ENCODE peak calls at places on chromosomes 13 and 19, in five cellular contexts. Q, F, H, J and R are unnamed samples.

GRCh38 chr13:76980075-76980718 is 11.7 kb upstream of the CLN5 start:
- DNase-seq in Q (peak), F (peak), H (peak), J (peak), R (peak)

GRCh38 chr19:4851551-4852290 is 15.7 kb downstream of the PLIN3 start:
- DNase-seq in Q (peak), F (peak), H (peak), J (peak), R (peak)

GRCh38 chr13:29676535-29676934 is 81.0 kb upstream of the SLC7A1 start:
- DNase-seq in Q (no peak), F (no peak), H (peak), J (no peak), R (no peak)

GRCh38 chr19:4692275-4693077 is 22.3 kb upstream of the MYDGF start:
- DNase-seq in Q (no peak), F (no peak), H (no peak), J (no peak), R (no peak)

GRCh38 chr13:51520524-51520923 is 63.7 kb upstream of the WDFY2 start:
- DNase-seq in Q (no peak), F (no peak), H (peak), J (no peak), R (no peak)

GRCh38 chr13:19959141-19959830 is 759 bp downstream of the ZMYM2 start:
- DNase-seq in Q (peak), F (peak), H (peak), J (peak), R (peak)

GRCh38 chr19:46901701-46902401 is 41.1 kb downstream of the ARHGAP35 start:
- DNase-seq in Q (no peak), F (no peak), H (no peak), J (no peak), R (no peak)

GRCh38 chr13:94556646-94557045 is 39.3 kb downstream of the TGDS start:
- DNase-seq in Q (no peak), F (no peak), H (peak), J (no peak), R (no peak)

GRCh38 chr13:19153782-19154450 is 27.7 kb downstream of the TUBA3C start:
- DNase-seq in Q (no peak), F (no peak), H (no peak), J (no peak), R (no peak)

GRCh38 chr13:25112856-25113255 is 16.9 kb downstream of the PABPC3 start:
- DNase-seq in Q (no peak), F (no peak), H (no peak), J (no peak), R (no peak)

GRCh38 chr19:47094557-47095517 is 18.7 kb downstream of the ZC3H4 start:
- DNase-seq in Q (peak), F (peak), H (no peak), J (no peak), R (no peak)

GRCh38 chr19:5557691-5558090 is 10.1 kb downstream of the TINCR start:
- DNase-seq in Q (no peak), F (no peak), H (no peak), J (no peak), R (no peak)

GRCh38 chr13:106373304-106373988 is 162.0 kb downstream of the EFNB2 start:
- DNase-seq in Q (no peak), F (no peak), H (peak), J (no peak), R (no peak)

GRCh38 chr19:28291874-28292273 is 921.1 kb downstream of the UQCRFS1 start:
- DNase-seq in Q (no peak), F (peak), H (no peak), J (no peak), R (no peak)

GRCh38 chr13:27482996-27483395 is 32.6 kb upstream of the MTIF3 start:
- DNase-seq in Q (no peak), F (no peak), H (no peak), J (peak), R (no peak)

GRCh38 chr19:53333071-53333465 is 481 bp upstream of the ZNF845 start:
- DNase-seq in Q (peak), F (peak), H (no peak), J (no peak), R (peak)

GRCh38 chr13:98222081-98222554 is 45.0 kb upstream of the RNF113B start:
- DNase-seq in Q (no peak), F (peak), H (peak), J (no peak), R (no peak)

GRCh38 chr19:44785993-44786392 is 8.3 kb downstream of the CBLC start:
- DNase-seq in Q (no peak), F (no peak), H (no peak), J (no peak), R (no peak)

GRCh38 chr19:44783545-44783944 is 5.9 kb downstream of the CBLC start:
- DNase-seq in Q (no peak), F (no peak), H (no peak), J (no peak), R (no peak)

GRCh38 chr19:44779150-44779549 is 1.5 kb downstream of the CBLC start:
- DNase-seq in Q (no peak), F (no peak), H (no peak), J (no peak), R (no peak)

GRCh38 chr19:44785271-44785670 is 7.6 kb downstream of the CBLC start:
- DNase-seq in Q (no peak), F (no peak), H (no peak), J (no peak), R (no peak)

DNA sequence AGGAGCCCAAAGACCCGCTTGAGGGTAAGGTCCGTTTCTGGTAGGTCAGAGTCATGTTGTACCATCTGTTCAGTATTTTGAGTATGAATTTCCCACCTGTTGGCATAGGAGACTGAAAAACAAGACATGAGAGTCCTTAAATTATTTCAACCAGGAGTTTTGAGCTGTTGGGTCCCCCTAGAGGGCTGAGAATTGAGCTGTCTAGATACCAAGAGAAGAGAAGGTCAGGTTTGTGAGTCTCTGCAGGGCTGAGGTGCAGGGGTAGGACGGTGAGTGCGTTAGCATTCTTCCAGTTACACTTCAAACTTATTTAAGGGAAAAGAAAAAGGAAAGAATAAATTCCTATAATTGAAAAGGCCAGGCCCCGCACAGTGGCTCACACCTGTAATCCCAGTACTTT is 5.0 kb downstream of the CBLC start:
- DNase-seq in Q (no peak), F (no peak), H (no peak), J (no peak), R (no peak)
- TF ChIP-seq CTCF in Q (no peak), F (peak), H (no peak), J (no peak), R (no peak)

GRCh38 chr13:66111628-66112027 is 1118.5 kb downstream of the PCDH9 start:
- DNase-seq in Q (no peak), F (peak), H (no peak), J (no peak), R (no peak)

GRCh38 chr13:66117573-66117972 is 1112.6 kb downstream of the PCDH9 start:
- DNase-seq in Q (no peak), F (no peak), H (no peak), J (no peak), R (no peak)

GRCh38 chr13:66114127-66114526 is 1116.0 kb downstream of the PCDH9 start:
- DNase-seq in Q (no peak), F (no peak), H (no peak), J (no peak), R (no peak)
- H3K4me3 ChIP-seq in Q (no peak), F (no peak), H (no peak), J (no peak), R (no peak)

DNA sequence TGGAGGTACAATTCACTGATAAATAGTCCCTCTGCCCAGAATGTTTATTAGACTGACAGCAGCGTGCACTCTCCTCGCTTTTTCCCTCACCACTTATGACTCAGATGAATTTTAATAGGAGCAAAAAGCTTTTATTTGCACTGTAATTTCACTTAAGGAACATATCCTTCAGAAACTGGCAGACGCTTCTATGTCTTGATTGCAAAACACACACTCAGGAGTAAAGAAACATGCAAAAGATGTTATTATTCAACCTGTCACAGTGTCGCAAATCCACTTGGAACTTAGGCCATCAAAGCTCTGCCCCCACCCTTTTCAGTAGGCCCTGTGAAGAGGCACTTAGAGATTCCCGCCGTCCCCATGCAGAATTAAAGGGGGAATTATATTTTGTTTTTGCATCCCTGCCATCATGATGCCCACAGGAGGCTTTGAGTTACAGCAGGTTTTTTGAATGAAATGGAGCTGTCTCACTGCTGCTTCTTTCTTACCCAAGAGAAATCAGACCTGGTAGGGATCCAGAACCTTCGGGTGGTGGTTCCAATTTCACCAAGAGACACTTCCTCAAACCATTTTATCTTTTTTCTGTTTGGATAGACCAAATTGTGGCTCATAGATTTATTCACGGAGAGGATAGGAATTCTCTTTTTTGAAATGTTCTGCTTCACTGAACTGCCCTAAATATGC is 74.5 kb downstream of the GGACT start:
- DNase-seq in Q (no peak), F (peak), H (peak), J (no peak), R (no peak)
- H3K27ac ChIP-seq in Q (no peak), F (no peak), H (no peak), J (no peak), R (peak)

GRCh38 chr19:35851213-35852028 is 883 bp downstream of the NPHS1 start:
- DNase-seq in Q (no peak), F (peak), H (no peak), J (no peak), R (no peak)
- TF ChIP-seq CTCF in Q (no peak), F (peak), H (peak), J (no peak), R (no peak)

GRCh38 chr13:41017744-41018582 is 1.2 kb downstream of the ELF1 start:
- DNase-seq in Q (no peak), F (no peak), H (no peak), J (no peak), R (no peak)
- H3K4me3 ChIP-seq in Q (peak), F (peak), H (no peak), J (peak), R (peak)

DNA sequence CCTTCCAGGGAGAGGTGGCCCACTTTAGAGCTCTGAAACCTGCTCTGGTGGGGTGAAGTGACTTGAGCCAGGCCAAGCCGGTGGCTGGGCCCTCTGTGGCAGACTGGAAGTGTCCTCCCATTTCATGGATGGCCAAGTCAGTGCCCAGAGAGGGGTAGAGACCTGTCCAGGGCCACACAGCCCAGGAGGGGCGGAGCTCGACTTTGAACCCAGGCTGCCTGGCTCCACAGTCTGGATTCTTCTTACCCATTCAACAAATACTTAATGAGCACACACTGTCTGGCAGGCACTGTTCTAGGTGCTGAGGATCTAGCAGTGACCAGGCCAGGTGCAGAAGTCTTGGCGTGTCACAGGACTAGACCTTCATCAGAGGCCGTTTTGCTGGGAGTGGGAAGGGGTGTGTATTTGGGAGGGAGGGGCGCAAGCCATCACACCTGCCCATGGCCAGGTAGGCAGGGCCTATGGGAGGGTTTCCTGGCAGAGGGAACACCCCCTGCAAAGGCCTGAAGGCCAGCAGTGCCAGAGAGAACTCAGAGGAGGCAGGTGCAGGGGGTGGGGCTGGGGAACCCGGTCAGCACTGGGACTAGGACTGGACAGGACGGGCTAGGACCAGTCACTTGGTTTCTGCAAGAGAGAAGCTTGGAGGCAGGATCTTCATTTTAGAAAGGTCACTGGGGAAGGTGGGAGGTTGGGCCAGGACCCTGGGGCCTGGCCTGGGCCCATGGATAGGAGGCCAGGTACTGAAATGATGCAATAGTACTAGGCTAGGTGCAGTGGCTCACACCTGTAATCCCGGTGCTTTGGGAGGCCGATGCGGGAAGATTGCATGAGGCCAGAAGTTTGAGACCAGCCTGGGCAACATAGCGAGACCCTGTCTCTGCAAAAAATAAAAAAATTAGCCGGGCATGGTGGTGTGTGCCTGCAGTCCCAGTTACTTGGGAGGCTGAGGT is 31.8 kb downstream of the DNM2 start:
- DNase-seq in Q (no peak), F (no peak), H (no peak), J (no peak), R (no peak)
- H3K27ac ChIP-seq in Q (peak), F (no peak), H (peak), J (no peak), R (peak)

DNA sequence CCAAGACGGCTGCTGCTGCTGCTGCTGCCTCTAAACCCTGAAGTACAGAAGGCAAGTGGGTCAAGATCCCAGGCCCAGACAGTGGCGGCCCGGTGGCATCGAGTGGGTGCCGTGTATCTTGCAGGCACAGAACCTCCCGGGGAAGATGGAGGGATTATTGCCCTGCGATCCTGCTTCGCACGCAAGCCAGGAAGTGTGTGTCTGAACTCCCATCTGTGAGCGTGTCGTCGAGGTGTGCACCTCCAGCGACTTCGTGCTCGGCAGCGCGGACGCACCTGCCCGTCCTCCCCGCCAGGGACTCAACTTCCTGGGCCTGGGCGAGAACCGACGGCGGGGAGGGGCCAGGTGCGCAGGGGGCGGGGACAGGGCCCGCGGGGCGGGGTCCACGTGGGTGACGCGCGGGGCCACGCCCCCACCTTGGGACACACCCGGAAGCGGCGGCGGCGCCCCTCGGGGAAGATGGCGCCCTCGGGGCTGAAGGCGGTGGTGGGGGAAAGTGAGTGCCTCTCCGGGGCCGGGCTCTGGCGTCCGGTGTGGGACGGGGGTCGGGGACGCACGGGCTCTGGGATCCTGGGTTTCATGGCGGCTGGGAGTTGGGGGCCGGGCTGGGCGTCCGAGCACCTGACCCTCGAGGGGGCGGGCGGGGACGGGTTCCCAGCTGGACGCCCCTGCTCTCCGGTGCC is at the start of gene STXBP2:
- DNase-seq in Q (peak), F (peak), H (peak), J (peak), R (peak)
- TF ChIP-seq CTCF in Q (no peak), F (peak), H (no peak), J (peak), R (no peak)

DNA sequence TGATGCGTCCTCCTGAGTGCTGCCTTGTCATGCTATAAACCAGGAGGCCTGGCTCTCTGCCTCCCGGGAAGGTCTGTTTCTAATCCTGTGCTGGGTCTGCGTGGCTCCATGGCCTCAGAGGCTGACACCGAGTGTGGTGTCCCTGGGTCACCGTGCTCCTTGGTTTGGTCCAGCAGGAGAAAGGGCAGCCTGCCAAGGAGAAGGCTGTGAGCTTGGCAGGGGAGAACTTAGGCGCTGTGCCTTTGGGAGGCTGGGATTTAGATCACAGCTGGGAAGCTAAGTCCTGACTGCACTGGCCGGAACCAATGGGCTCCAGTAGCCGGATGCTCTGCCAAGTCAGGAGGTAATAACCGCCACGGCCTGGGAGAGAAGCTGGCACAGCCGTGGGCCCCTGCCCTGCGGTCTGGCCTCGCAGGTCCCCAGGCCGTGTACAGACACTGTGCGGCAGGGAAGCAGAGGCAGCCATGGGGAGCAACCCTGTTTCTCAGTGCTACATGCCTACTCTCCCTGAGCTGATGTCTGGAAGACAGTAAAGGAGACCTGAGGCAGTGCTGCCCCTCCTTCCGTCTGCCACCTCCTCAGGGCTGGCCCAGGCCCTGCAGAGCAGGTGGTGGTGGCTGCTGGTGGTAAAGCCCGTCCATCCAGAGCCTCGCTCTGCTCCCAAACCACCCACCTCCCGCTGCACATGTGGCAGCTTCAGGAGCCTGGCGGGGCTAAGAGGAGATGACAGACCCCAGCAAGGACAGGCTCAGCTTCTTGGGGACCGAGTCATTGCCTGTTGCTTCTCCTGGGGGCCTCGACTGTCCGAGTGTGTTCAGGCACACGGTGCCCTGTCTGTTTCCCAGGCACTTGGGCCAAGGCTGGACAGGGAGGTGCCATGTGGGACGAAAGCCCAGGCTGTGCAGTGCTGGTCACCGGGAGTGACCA is 44.9 kb downstream of the C13orf46 start:
- DNase-seq in Q (peak), F (peak), H (peak), J (no peak), R (peak)
- H3K4me3 ChIP-seq in Q (peak), F (no peak), H (no peak), J (no peak), R (no peak)

GRCh38 chr19:13092608-13093260 is 9.9 kb downstream of the LYL1 start:
- DNase-seq in Q (no peak), F (no peak), H (no peak), J (no peak), R (no peak)

GRCh38 chr19:13095393-13095784 is 7.3 kb downstream of the LYL1 start:
- DNase-seq in Q (no peak), F (peak), H (no peak), J (peak), R (no peak)

GRCh38 chr19:13094771-13095392 is 7.8 kb downstream of the LYL1 start:
- DNase-seq in Q (no peak), F (peak), H (no peak), J (no peak), R (no peak)

GRCh38 chr19:13093407-13094284 is 9.0 kb downstream of the LYL1 start:
- DNase-seq in Q (peak), F (peak), H (peak), J (peak), R (peak)

DNA sequence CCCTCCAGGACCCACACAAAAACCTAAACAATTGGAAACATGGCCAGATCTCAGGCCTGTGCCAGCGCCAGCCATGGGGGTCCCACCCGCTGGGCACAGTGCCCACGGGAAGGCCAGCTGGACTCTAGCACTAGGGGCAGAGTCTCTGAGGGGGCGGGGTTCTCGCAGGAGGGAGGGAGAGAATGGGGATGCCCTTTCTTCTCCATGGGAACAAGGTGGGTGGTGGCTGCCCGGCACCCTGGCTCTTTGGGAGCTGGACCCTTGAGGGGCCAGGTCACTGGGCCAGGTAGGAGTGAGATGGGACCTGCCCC is 8.4 kb downstream of the LYL1 start:
- DNase-seq in Q (no peak), F (no peak), H (no peak), J (no peak), R (no peak)
- H3K27ac ChIP-seq in Q (peak), F (no peak), H (no peak), J (no peak), R (peak)

GRCh38 chr13:99935772-99936171 is 35.8 kb downstream of the ZIC5 start:
- DNase-seq in Q (no peak), F (peak), H (no peak), J (no peak), R (no peak)
- TF ChIP-seq CTCF in Q (no peak), F (peak), H (no peak), J (no peak), R (no peak)